ENCODE peak calls at places on chromosome 5, in eight cellular contexts. I, Z, D, A, K, B, U and C are unnamed samples.
A peak's percentile ranks its signal among the peaks of the same experiment; 100 is the strongest.

GRCh38 chr5:132853323-132853722 is 12.9 kb downstream of the GDF9 start:
- DNase-seq in I (no peak), Z (no peak), D (peak; percentile 66), A (no peak), K (no peak), B (no peak), U (no peak), C (no peak)

GRCh38 chr5:35030426-35030825 is 17.3 kb downstream of the AGXT2 start:
- DNase-seq in I (no peak), Z (no peak), D (no peak), A (no peak), K (no peak), B (no peak), U (no peak), C (no peak)

GRCh38 chr5:138444774-138445546 is 6.1 kb downstream of the REEP2 start:
- DNase-seq in I (no peak), Z (no peak), D (no peak), A (no peak), K (no peak), B (no peak), U (no peak), C (no peak)

GRCh38 chr5:134466241-134467069 is 54.8 kb upstream of the CDKN2AIPNL start:
- DNase-seq in I (peak; percentile 100), Z (peak; percentile 74), D (peak; percentile 100), A (peak; percentile 99), K (peak; percentile 100), B (peak; percentile 67), U (peak; percentile 97), C (peak; percentile 95)

GRCh38 chr5:134248271-134248670 is 22.4 kb upstream of the PPP2CA start:
- DNase-seq in I (no peak), Z (no peak), D (no peak), A (no peak), K (no peak), B (no peak), U (no peak), C (no peak)

GRCh38 chr5:174773371-174773770 is 49.0 kb downstream of the MSX2 start:
- DNase-seq in I (no peak), Z (no peak), D (no peak), A (no peak), K (no peak), B (no peak), U (no peak), C (no peak)

GRCh38 chr5:134003064-134003956 is 1.5 kb downstream of the VDAC1 start:
- DNase-seq in I (no peak), Z (no peak), D (no peak), A (no peak), K (no peak), B (no peak), U (no peak), C (no peak)

GRCh38 chr5:139748505-139748826 is 47.1 kb upstream of the PSD2 start:
- DNase-seq in I (no peak), Z (no peak), D (no peak), A (no peak), K (no peak), B (no peak), U (no peak), C (no peak)

DNA sequence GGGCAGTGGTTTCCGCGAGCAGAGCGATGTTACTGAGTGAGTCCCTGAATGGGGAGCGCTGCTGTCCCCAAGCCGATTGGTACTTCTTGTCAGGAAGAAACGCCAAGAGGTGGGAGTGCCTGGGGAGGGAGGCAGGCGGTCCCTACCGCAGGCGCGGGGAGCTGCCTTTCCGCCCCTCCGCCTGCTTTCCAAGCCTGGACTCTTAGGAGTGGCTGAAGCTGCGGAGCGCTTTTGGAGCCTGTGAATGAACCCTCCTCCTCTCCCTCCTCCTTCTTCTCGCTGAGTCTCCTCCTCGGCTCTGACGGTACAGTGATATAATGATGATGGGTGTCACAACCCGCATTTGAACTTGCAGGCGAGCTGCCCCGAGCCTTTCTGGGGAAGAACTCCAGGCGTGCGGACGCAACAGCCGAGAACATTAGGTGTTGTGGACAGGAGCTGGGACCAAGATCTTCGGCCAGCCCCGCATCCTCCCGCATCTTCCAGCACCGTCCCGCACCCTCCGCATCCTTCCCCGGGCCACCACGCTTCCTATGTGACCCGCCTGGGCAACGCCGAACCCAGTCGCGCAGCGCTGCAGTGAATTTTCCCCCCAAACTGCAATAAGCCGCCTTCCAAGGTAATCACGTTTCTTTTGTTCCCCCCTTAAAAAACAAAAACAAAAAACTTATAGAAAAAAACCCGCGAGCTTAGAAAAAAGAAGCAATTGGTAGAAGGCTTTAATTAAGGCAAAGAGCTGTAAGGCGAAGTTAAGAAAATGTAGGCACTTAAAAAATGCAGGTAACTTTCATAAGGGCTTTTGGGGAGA is at the start of gene VCAN:
- DNase-seq in I (peak; percentile 28), Z (no peak), D (no peak), A (peak; percentile 55), K (no peak), B (no peak), U (peak; percentile 24), C (peak; percentile 61)
- TF ChIP-seq POLR2A in I (peak; percentile 62), Z (no peak), D (no peak), A (no peak), K (no peak), B (no peak), U (no peak), C (peak; percentile 37)

GRCh38 chr5:96067251-96067650 is 105.6 kb upstream of the ELL2 start:
- DNase-seq in I (no peak), Z (peak; percentile 35), D (no peak), A (no peak), K (no peak), B (no peak), U (no peak), C (no peak)

GRCh38 chr5:96064905-96065304 is 103.3 kb upstream of the ELL2 start:
- DNase-seq in I (no peak), Z (peak; percentile 26), D (no peak), A (no peak), K (no peak), B (no peak), U (no peak), C (no peak)

GRCh38 chr5:96067902-96068614 is 106.4 kb upstream of the ELL2 start:
- DNase-seq in I (no peak), Z (peak; percentile 72), D (no peak), A (no peak), K (no peak), B (no peak), U (no peak), C (no peak)

GRCh38 chr5:96066386-96066719 is 104.7 kb upstream of the ELL2 start:
- DNase-seq in I (no peak), Z (no peak), D (no peak), A (no peak), K (no peak), B (no peak), U (no peak), C (no peak)

DNA sequence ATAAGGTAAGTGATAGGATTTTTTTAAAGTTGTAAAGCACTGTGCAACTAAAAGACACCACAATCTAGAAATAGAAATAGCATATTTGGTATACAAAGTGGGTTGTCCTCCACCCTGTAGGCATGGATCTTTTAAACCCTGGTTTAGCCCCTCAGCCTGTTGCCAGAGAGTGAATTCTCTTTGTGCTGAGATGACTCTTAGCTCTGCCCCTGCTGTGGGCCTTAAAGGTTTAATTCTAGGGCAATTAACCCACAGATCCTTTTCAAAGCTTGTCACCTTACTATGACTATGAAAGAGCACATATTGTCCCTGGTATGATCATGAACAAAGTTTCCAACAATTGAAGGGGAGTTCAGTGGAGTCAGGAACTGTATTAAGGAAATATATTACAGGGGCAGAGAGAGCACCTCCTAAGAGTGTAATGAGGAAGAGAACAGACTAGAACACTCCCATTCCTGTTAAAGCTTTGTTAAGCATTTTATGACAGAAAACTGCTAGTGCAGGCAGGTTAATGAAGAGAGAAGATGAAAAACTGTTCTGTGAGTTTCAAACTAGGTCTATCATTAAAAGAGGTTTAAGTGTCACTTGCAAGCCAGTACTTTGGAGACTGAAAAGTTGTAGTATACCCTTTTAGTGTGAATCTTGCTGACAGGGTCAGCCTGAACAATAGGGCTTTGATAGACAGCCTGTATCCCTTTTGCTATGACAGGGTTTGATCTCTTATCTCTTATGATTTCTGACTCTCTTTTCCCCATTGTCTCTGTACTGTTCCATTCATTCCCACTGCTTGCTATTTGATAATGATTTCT is 104.1 kb upstream of the ELL2 start:
- DNase-seq in I (no peak), Z (peak; percentile 36), D (no peak), A (no peak), K (no peak), B (no peak), U (no peak), C (no peak)
- H3K27ac ChIP-seq in I (no peak overlapping the region), Z (peak overlapping the region; percentile 26), D (no peak overlapping the region), A (no peak overlapping the region), K (no peak overlapping the region), B (peak overlapping the region; percentile 31), U (no peak overlapping the region), C (no peak overlapping the region)

GRCh38 chr5:141638771-141639170 is 2.0 kb downstream of the RELL2 start:
- DNase-seq in I (no peak), Z (no peak), D (no peak), A (no peak), K (no peak), B (no peak), U (no peak), C (no peak)

GRCh38 chr5:141639357-141640050 is 2.7 kb downstream of the RELL2 start:
- DNase-seq in I (no peak), Z (no peak), D (no peak), A (no peak), K (no peak), B (no peak), U (no peak), C (no peak)

GRCh38 chr5:141636413-141637265 is at the start of the genes HDAC3 and RELL2:
- DNase-seq in I (peak; percentile 89), Z (peak; percentile 95), D (peak; percentile 97), A (peak; percentile 91), K (peak; percentile 92), B (peak; percentile 66), U (peak; percentile 90), C (peak; percentile 94)

GRCh38 chr5:141637266-141637692 is 482 bp downstream of the RELL2 start:
- DNase-seq in I (no peak), Z (no peak), D (no peak), A (no peak), K (no peak), B (no peak), U (no peak), C (no peak)

DNA sequence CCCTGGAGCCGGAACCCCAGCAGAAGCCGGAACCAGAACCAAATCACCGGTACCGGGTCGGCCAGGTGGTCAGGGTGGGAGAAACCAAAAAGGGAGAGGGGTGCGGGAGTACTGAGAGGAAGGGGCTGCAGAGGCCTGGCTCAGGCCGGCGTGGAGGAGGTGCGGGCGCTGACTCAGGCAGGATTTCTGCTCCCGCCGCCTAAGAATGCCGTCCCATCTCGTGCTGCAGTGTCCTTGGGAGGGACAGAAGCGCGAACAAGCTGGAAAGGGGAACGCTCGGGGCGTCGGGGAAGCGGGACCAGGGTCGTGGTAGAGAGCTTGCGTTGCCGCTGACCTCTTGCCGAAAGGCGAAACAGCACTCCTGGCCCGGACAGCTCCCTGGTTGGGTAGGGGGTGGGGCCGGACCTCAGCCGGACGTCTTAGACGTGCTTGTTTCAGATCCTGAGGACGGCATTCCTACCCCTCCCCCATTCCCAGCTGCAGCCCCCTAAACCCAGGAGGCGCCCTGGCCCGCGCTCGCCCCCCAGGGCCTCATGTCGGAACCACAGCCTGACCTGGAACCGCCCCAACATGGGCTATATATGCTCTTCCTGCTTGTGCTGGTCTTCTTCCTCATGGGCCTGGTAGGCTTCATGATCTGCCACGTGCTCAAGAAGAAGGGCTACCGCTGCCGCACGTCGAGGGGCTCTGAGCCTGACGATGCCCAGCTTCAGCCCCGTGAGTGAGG is 1.1 kb downstream of the RELL2 start:
- DNase-seq in I (no peak), Z (peak; percentile 63), D (peak; percentile 65), A (peak; percentile 17), K (peak; percentile 37), B (peak; percentile 30), U (peak; percentile 36), C (peak; percentile 65)
- TF ChIP-seq POLR2A in I (no peak), Z (no peak), D (no peak), A (no peak), K (no peak), B (no peak), U (no peak), C (no peak)

DNA sequence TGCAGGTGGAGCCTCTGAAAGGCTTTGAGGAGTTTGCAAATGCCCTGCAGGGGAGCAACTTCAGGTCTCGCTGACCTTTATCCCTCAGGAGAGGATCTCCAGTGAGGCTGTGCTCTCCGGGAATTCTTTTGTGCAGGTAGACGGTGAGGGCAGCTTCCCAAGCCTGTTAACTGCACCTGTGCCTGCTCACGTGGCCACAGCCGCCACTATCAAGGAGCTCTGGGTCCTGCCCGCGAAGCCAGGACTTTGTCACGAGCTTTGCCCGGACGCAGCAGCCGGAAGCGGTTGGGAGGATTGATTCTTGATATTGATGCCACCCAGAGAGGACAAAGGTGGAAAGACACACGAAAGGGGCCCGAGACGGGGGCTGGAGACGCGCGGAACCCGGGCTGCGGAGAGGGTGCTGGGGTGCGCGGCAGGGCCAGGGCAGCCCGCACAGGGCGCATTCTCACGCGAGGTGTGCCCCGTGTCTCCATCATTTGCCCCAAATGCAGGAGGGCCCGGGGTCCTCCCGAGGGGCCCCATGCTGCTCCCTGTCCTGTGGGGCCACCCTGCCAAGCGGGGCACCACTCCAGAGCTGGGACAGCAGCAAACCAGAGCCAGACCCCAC is 18.2 kb downstream of the SLC9A3 start:
- DNase-seq in I (no peak), Z (no peak), D (no peak), A (no peak), K (no peak), B (no peak), U (no peak), C (no peak)
- H3K27ac ChIP-seq in I (no peak overlapping the region), Z (no peak overlapping the region), D (no peak overlapping the region), A (no peak overlapping the region), K (no peak overlapping the region), B (no peak overlapping the region), U (no peak overlapping the region), C (no peak overlapping the region)